ENCODE peak calls at places on chromosomes 4 and X, in seven cellular contexts. One of them, this sample, is unnamed.

GRCh38 chr4:1215347-1216075 is 33.4 kb downstream of the CTBP1 start:
- DNase-seq in mucosa of gallbladder: no peak
- DNase-seq in NCI-H187: no peak
- DNase-seq in NCI-H1092 treated with DMSO at 0.1 percent for 48 hours: no peak
- DNase-seq in tibial nerve: peak
- DNase-seq in HCEC 1CT: no peak
- DNase-seq in aorta: no peak
- DNase-seq in this sample: no peak

GRCh38 chr4:91600301-91600700 is 703.5 kb upstream of the GRID2 start:
- DNase-seq in HCEC 1CT: no peak
- DNase-seq in NCI-H1092 treated with DMSO at 0.1 percent for 48 hours: no peak
- DNase-seq in tibial nerve: no peak
- DNase-seq in NCI-H187: no peak
- DNase-seq in aorta: no peak
- DNase-seq in mucosa of gallbladder: no peak
- DNase-seq in this sample: no peak

GRCh38 chr4:10808591-10808990 is 124.0 kb upstream of the CLNK start:
- DNase-seq in HCEC 1CT: peak
- DNase-seq in tibial nerve: no peak
- DNase-seq in NCI-H1092 treated with DMSO at 0.1 percent for 48 hours: peak
- DNase-seq in mucosa of gallbladder: no peak
- DNase-seq in aorta: peak
- DNase-seq in NCI-H187: no peak
- DNase-seq in this sample: peak

GRCh38 chrX:77451041-77451440 is 3.9 kb downstream of the FGF16 start:
- DNase-seq in NCI-H187: no peak
- DNase-seq in mucosa of gallbladder: no peak
- DNase-seq in aorta: no peak
- DNase-seq in tibial nerve: no peak
- DNase-seq in NCI-H1092 treated with DMSO at 0.1 percent for 48 hours: no peak
- DNase-seq in HCEC 1CT: peak
- DNase-seq in this sample: no peak

GRCh38 chr4:57124145-57124544 is 14.0 kb upstream of the IGFBP7 start:
- DNase-seq in mucosa of gallbladder: no peak
- DNase-seq in NCI-H1092 treated with DMSO at 0.1 percent for 48 hours: no peak
- DNase-seq in aorta: no peak
- DNase-seq in NCI-H187: no peak
- DNase-seq in tibial nerve: no peak
- DNase-seq in HCEC 1CT: no peak
- DNase-seq in this sample: no peak

GRCh38 chrX:53294024-53294648 is 12.8 kb upstream of the IQSEC2 start:
- DNase-seq in mucosa of gallbladder: no peak
- DNase-seq in NCI-H1092 treated with DMSO at 0.1 percent for 48 hours: peak
- DNase-seq in tibial nerve: no peak
- DNase-seq in NCI-H187: no peak
- DNase-seq in aorta: no peak
- DNase-seq in HCEC 1CT: peak
- DNase-seq in this sample: no peak

GRCh38 chr4:76155979-76156378 is 7.8 kb upstream of the NUP54 start:
- DNase-seq in aorta: no peak
- DNase-seq in mucosa of gallbladder: no peak
- DNase-seq in NCI-H1092 treated with DMSO at 0.1 percent for 48 hours: no peak
- DNase-seq in tibial nerve: no peak
- DNase-seq in HCEC 1CT: no peak
- DNase-seq in NCI-H187: no peak
- DNase-seq in this sample: no peak

GRCh38 chrX:15336023-15336413 is 695 bp upstream of the PIGA start:
- DNase-seq in aorta: no peak
- DNase-seq in NCI-H187: no peak
- DNase-seq in HCEC 1CT: peak
- DNase-seq in tibial nerve: peak
- DNase-seq in mucosa of gallbladder: no peak
- DNase-seq in NCI-H1092 treated with DMSO at 0.1 percent for 48 hours: peak
- DNase-seq in this sample: no peak

GRCh38 chr4:75800972-75801371 is 76.6 kb downstream of the USO1 start:
- DNase-seq in tibial nerve: no peak
- DNase-seq in HCEC 1CT: peak
- DNase-seq in aorta: no peak
- DNase-seq in mucosa of gallbladder: no peak
- DNase-seq in NCI-H187: no peak
- DNase-seq in NCI-H1092 treated with DMSO at 0.1 percent for 48 hours: no peak
- DNase-seq in this sample: no peak

GRCh38 chr4:154399259-154399974 is 92.2 kb downstream of the DCHS2 start:
- DNase-seq in aorta: no peak
- DNase-seq in NCI-H1092 treated with DMSO at 0.1 percent for 48 hours: peak
- DNase-seq in NCI-H187: no peak
- DNase-seq in mucosa of gallbladder: peak
- DNase-seq in HCEC 1CT: peak
- DNase-seq in tibial nerve: no peak
- DNase-seq in this sample: no peak

GRCh38 chrX:49922291-49923241 is at the start of gene CLCN5:
- DNase-seq in HCEC 1CT: peak
- DNase-seq in NCI-H187: peak
- DNase-seq in NCI-H1092 treated with DMSO at 0.1 percent for 48 hours: peak
- DNase-seq in mucosa of gallbladder: peak
- DNase-seq in aorta: peak
- DNase-seq in tibial nerve: peak
- DNase-seq in this sample: peak

GRCh38 chr4:122863626-122864025 is 37.0 kb downstream of the FGF2 start:
- DNase-seq in NCI-H187: no peak
- DNase-seq in NCI-H1092 treated with DMSO at 0.1 percent for 48 hours: no peak
- DNase-seq in tibial nerve: no peak
- DNase-seq in mucosa of gallbladder: no peak
- DNase-seq in aorta: no peak
- DNase-seq in HCEC 1CT: no peak
- DNase-seq in this sample: no peak

GRCh38 chrX:124863303-124863702 is 456.4 kb upstream of the TEX13C start:
- DNase-seq in tibial nerve: no peak
- DNase-seq in mucosa of gallbladder: no peak
- DNase-seq in NCI-H1092 treated with DMSO at 0.1 percent for 48 hours: no peak
- DNase-seq in NCI-H187: no peak
- DNase-seq in HCEC 1CT: no peak
- DNase-seq in aorta: no peak
- DNase-seq in this sample: no peak

GRCh38 chr4:112410364-112410763 is 105.6 kb downstream of the NEUROG2 start:
- DNase-seq in aorta: no peak
- DNase-seq in tibial nerve: no peak
- DNase-seq in NCI-H1092 treated with DMSO at 0.1 percent for 48 hours: peak
- DNase-seq in HCEC 1CT: no peak
- DNase-seq in NCI-H187: peak
- DNase-seq in mucosa of gallbladder: no peak
- DNase-seq in this sample: no peak

GRCh38 chrX:18974993-18975392 is 8.9 kb downstream of the PHKA2 start:
- DNase-seq in tibial nerve: no peak
- DNase-seq in mucosa of gallbladder: no peak
- DNase-seq in NCI-H187: no peak
- DNase-seq in HCEC 1CT: no peak
- DNase-seq in NCI-H1092 treated with DMSO at 0.1 percent for 48 hours: no peak
- DNase-seq in aorta: no peak
- DNase-seq in this sample: no peak

GRCh38 chrX:39877919-39878318 is 219.8 kb downstream of the BCOR start:
- DNase-seq in aorta: no peak
- DNase-seq in tibial nerve: peak
- DNase-seq in HCEC 1CT: no peak
- DNase-seq in NCI-H1092 treated with DMSO at 0.1 percent for 48 hours: no peak
- DNase-seq in NCI-H187: no peak
- DNase-seq in mucosa of gallbladder: no peak
- DNase-seq in this sample: no peak

GRCh38 chr4:24849662-24850280 is 54.4 kb downstream of the SOD3 start:
- DNase-seq in NCI-H187: no peak
- DNase-seq in aorta: no peak
- DNase-seq in NCI-H1092 treated with DMSO at 0.1 percent for 48 hours: no peak
- DNase-seq in HCEC 1CT: no peak
- DNase-seq in tibial nerve: peak
- DNase-seq in mucosa of gallbladder: no peak
- DNase-seq in this sample: no peak

GRCh38 chrX:131747173-131747572 is 203.3 kb downstream of the OR13H1 start:
- DNase-seq in tibial nerve: no peak
- DNase-seq in mucosa of gallbladder: peak
- DNase-seq in NCI-H1092 treated with DMSO at 0.1 percent for 48 hours: peak
- DNase-seq in aorta: peak
- DNase-seq in HCEC 1CT: no peak
- DNase-seq in NCI-H187: peak
- DNase-seq in this sample: no peak

GRCh38 chrX:150199803-150200202 is 163.3 kb upstream of the MAMLD1 start:
- DNase-seq in HCEC 1CT: no peak
- DNase-seq in tibial nerve: no peak
- DNase-seq in mucosa of gallbladder: no peak
- DNase-seq in aorta: no peak
- DNase-seq in NCI-H187: no peak
- DNase-seq in NCI-H1092 treated with DMSO at 0.1 percent for 48 hours: peak
- DNase-seq in this sample: no peak

GRCh38 chr4:101014417-101014816 is 332.9 kb downstream of the PPP3CA start:
- DNase-seq in NCI-H187: no peak
- DNase-seq in NCI-H1092 treated with DMSO at 0.1 percent for 48 hours: no peak
- DNase-seq in mucosa of gallbladder: no peak
- DNase-seq in tibial nerve: no peak
- DNase-seq in aorta: no peak
- DNase-seq in HCEC 1CT: no peak
- DNase-seq in this sample: no peak

GRCh38 chr4:76558391-76559235 is 123.6 kb downstream of the SHROOM3 start:
- DNase-seq in aorta: no peak
- DNase-seq in HCEC 1CT: peak
- DNase-seq in tibial nerve: no peak
- DNase-seq in NCI-H187: no peak
- DNase-seq in NCI-H1092 treated with DMSO at 0.1 percent for 48 hours: no peak
- DNase-seq in mucosa of gallbladder: no peak
- DNase-seq in this sample: no peak

GRCh38 chr4:95606739-95607138 is 58.0 kb upstream of the UNC5C start:
- DNase-seq in HCEC 1CT: no peak
- DNase-seq in aorta: no peak
- DNase-seq in tibial nerve: no peak
- DNase-seq in NCI-H1092 treated with DMSO at 0.1 percent for 48 hours: no peak
- DNase-seq in NCI-H187: no peak
- DNase-seq in mucosa of gallbladder: no peak
- DNase-seq in this sample: no peak

GRCh38 chr4:4720671-4721070 is 138.8 kb upstream of the MSX1 start:
- DNase-seq in NCI-H1092 treated with DMSO at 0.1 percent for 48 hours: peak
- DNase-seq in mucosa of gallbladder: no peak
- DNase-seq in tibial nerve: no peak
- DNase-seq in HCEC 1CT: no peak
- DNase-seq in aorta: no peak
- DNase-seq in NCI-H187: peak
- DNase-seq in this sample: no peak

GRCh38 chr4:113325876-113326615 is 276.6 kb downstream of the ANK2 start:
- DNase-seq in tibial nerve: no peak
- DNase-seq in NCI-H187: no peak
- DNase-seq in aorta: no peak
- DNase-seq in HCEC 1CT: peak
- DNase-seq in NCI-H1092 treated with DMSO at 0.1 percent for 48 hours: no peak
- DNase-seq in mucosa of gallbladder: no peak
- DNase-seq in this sample: no peak

GRCh38 chr4:152189451-152190179 is 346.3 kb downstream of the FBXW7 start:
- DNase-seq in aorta: no peak
- DNase-seq in mucosa of gallbladder: no peak
- DNase-seq in NCI-H187: no peak
- DNase-seq in HCEC 1CT: no peak
- DNase-seq in tibial nerve: no peak
- DNase-seq in NCI-H1092 treated with DMSO at 0.1 percent for 48 hours: peak
- DNase-seq in this sample: no peak

This sample was measured in tibial artery.